ENCODE peak calls at places on chromosomes 4 and X, in ten cellular contexts. O is K562, T is brain microvascular endothelial cell, Q is stomach, V is breast epithelium, I is left lung, U is astrocyte, A is transverse colon, R is keratinocyte, P is ascending aorta. F is an unnamed sample.

GRCh38 chr4:99859618-99860017 is 34.6 kb downstream of the LAMTOR3 start:
- DNase-seq in V (no peak), A (no peak), T (no peak), O (no peak), U (no peak), P (no peak), I (no peak), Q (no peak), R (no peak), F (no peak)

GRCh38 chr4:69697536-69697935 is 44.5 kb upstream of the UGT2A1 start:
- DNase-seq in Q (no peak), T (no peak), I (no peak), O (no peak), P (no peak), A (no peak), R (peak; percentile 69), U (no peak), V (no peak), F (no peak)

GRCh38 chrX:113741744-113742143 is 842.1 kb upstream of the HTR2C start:
- DNase-seq in O (no peak), Q (no peak), A (no peak), R (no peak), P (no peak), V (no peak), T (no peak), I (no peak), U (peak; percentile 10), F (no peak)

GRCh38 chrX:76555816-76556215 is 128.3 kb downstream of the MAGEE1 start:
- DNase-seq in P (no peak), I (no peak), V (no peak), R (no peak), Q (no peak), U (no peak), T (peak; percentile 36), O (peak; percentile 15), A (no peak), F (no peak)

GRCh38 chr4:71460368-71460767 is 121.5 kb downstream of the SLC4A4 start:
- DNase-seq in A (peak; percentile 37), V (no peak), R (no peak), I (no peak), O (no peak), T (no peak), U (no peak), P (no peak), Q (no peak), F (no peak)

GRCh38 chr4:40264497-40264896 is 67.7 kb downstream of the RHOH start:
- DNase-seq in I (no peak), R (no peak), U (peak; percentile 54), P (no peak), A (no peak), Q (no peak), T (peak; percentile 37), V (no peak), O (no peak), F (no peak)

GRCh38 chr4:144649646-144650045 is 3.7 kb downstream of the HHIP start:
- DNase-seq in O (no peak), U (no peak), V (no peak), I (no peak), P (no peak), T (no peak), A (no peak), R (no peak), Q (no peak), F (no peak)

GRCh38 chr4:66048861-66049260 is 378.6 kb upstream of the EPHA5 start:
- DNase-seq in V (no peak), T (peak; percentile 14), A (no peak), P (no peak), O (no peak), Q (no peak), I (no peak), R (no peak), U (peak; percentile 3), F (no peak)

GRCh38 chrX:48465336-48465933 is 4.6 kb downstream of the SLC38A5 start:
- DNase-seq in R (no peak), U (peak; percentile 98), I (no peak), O (no peak), Q (no peak), V (no peak), P (no peak), A (no peak), T (peak; percentile 89), F (no peak)

GRCh38 chr4:158895797-158896442 is 127.1 kb downstream of the FNIP2 start:
- DNase-seq in R (no peak), O (no peak), T (peak; percentile 20), Q (peak; percentile 31), I (no peak), U (no peak), V (no peak), P (no peak), A (peak; percentile 11), F (no peak)

GRCh38 chrX:10900585-10901289 is 210.4 kb upstream of the HCCS start:
- DNase-seq in U (peak; percentile 72), P (no peak), O (no peak), V (no peak), Q (no peak), I (no peak), R (no peak), A (no peak), T (peak; percentile 14), F (no peak)

GRCh38 chr4:174402470-174403176 is 118.9 kb downstream of the CEP44 start:
- DNase-seq in T (no peak), U (no peak), V (no peak), I (no peak), A (no peak), O (no peak), R (no peak), P (no peak), Q (no peak), F (no peak)

GRCh38 chr4:22739933-22740332 is 47.2 kb downstream of the GBA3 start:
- DNase-seq in P (no peak), O (no peak), V (no peak), Q (no peak), U (no peak), I (no peak), R (no peak), T (no peak), A (no peak), F (no peak)

GRCh38 chr4:62014982-62015739 is 815.0 kb downstream of the ADGRL3 start:
- DNase-seq in T (no peak), Q (no peak), U (no peak), P (no peak), I (no peak), R (no peak), O (no peak), V (no peak), A (no peak), F (no peak)

GRCh38 chr4:153794001-153794400 is 5.1 kb upstream of the SFRP2 start:
- DNase-seq in R (no peak), Q (no peak), O (no peak), P (no peak), U (no peak), V (no peak), A (no peak), T (no peak), I (no peak), F (no peak)

DNA sequence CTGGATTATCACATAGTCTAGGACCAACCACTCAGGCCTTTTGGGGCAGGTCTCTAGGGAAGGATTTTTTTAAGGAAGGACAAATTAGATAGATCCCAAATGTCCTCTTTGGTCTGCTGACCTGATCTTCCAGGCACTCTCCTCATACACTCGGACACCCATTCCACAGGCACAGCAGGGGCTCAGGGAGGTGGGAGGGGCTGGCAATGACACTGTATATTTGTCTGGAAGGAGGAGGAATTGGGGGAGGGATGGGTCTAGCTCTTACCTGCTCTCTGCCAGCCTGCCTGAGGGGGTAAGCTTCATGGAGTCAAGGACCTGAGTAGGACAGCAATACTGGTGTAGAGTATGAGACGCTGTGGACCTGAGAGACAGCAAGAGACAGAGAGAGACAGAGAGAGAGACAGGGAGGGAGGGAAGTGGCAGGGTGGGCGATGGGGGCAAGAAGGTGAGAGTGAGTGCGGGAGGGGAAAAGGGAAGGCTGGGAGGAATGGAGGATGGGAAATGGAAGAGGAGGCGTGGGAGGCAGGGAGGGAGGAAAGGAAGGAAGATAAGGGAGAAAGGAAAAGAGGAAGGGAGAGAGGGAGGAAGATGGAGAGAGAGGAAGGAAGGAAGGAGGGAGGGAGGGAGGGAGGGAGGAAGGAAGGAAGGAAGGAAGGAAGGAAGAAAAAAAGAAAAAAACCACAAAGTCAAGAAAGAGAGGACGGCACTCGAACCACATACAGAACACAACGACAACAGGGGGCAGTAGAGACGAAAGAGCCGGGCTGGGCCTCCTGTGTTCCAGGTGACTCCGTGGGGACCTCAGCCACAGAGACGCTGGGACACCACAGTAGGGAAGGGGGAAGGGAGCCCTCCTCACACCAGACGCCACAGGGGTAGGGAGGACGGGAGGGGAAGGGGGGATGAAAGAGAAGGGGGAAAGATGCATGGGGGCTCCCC is 1.8 kb downstream of the IQSEC2 start:
- DNase-seq in R (no peak), T (no peak), O (peak; percentile 57), U (no peak), V (no peak), Q (no peak), P (no peak), A (peak; percentile 33), I (no peak), F (no peak)
- H3K4me3 ChIP-seq in R (no peak overlapping the region), T (no peak overlapping the region), O (peak overlapping the region; percentile 52), U (no peak overlapping the region), V (no peak overlapping the region), Q (peak overlapping the region; percentile 43), P (peak overlapping the region; percentile 57), A (peak overlapping the region; percentile 53), I (peak overlapping the region; percentile 50), F (no peak overlapping the region)

GRCh38 chrX:106716463-106716862 is 10.0 kb upstream of the RNF128 start:
- DNase-seq in T (no peak), I (no peak), U (no peak), P (no peak), V (no peak), O (no peak), A (no peak), R (no peak), Q (no peak), F (no peak)
- H3K27ac ChIP-seq in T (no peak overlapping the region), I (no peak overlapping the region), U (no peak overlapping the region), P (no peak overlapping the region), V (no peak overlapping the region), O (no peak overlapping the region), A (peak overlapping the region; percentile 43), R (no peak overlapping the region), Q (no peak overlapping the region), F (no peak overlapping the region)

GRCh38 chr4:156773648-156774357 is 197.8 kb downstream of the PDGFC start:
- DNase-seq in I (no peak), U (peak; percentile 81), A (no peak), O (no peak), P (no peak), R (no peak), Q (no peak), V (no peak), T (peak; percentile 54), F (no peak)
- H3K4me3 ChIP-seq in I (no peak overlapping the region), U (peak overlapping the region; percentile 43), A (no peak overlapping the region), O (no peak overlapping the region), P (no peak overlapping the region), R (peak overlapping the region; percentile 76), Q (no peak overlapping the region), V (no peak overlapping the region), T (peak overlapping the region; percentile 22), F (no peak overlapping the region)

GRCh38 chr4:56160631-56161030 is 211.9 kb downstream of the CEP135 start:
- DNase-seq in T (no peak), U (no peak), Q (no peak), P (no peak), A (peak; percentile 70), V (no peak), O (no peak), I (no peak), R (no peak), F (no peak)

DNA sequence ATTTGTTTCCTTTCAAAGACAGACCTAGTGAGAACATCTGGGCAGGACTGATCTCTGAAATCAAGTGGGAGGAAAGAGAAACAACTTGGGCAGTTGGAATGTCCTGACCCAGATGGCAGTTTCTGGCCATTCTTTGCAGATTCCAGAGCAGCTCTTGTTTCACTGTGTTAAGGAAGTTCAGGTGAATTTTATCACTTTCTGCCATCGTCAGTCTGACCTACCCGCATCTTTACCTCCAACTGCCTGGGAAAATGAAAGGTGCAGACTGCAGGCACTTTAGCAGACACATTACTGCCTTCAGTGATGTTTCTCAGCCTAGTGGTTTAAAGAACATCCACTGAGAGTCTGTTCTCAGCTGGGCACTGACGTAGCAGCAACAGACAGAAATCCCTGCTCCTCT is 216.2 kb downstream of the CEP135 start:
- DNase-seq in T (no peak), V (no peak), U (peak; percentile 2), Q (no peak), A (no peak), I (no peak), P (no peak), R (no peak), O (no peak), F (no peak)
- H3K27ac ChIP-seq in T (no peak overlapping the region), V (no peak overlapping the region), U (no peak overlapping the region), Q (no peak overlapping the region), A (no peak overlapping the region), I (no peak overlapping the region), P (no peak overlapping the region), R (no peak overlapping the region), O (no peak overlapping the region), F (no peak overlapping the region)

F was measured in effector memory CD4-positive, alpha-beta T cell.